ENCODE peak calls at places on chromosomes 2 and 18, in five cellular contexts. T is HEK293T, G is GM12878, A is HepG2, C is H1. W is an unnamed sample.

GRCh38 chr2:128450211-128451015 is 131.7 kb upstream of the HS6ST1 start:
- DNase-seq in T (no peak), G (no peak), A (no peak), C (peak), W (no peak)

GRCh38 chr2:174145827-174146226 is 102.5 kb downstream of the OLA1 start:
- DNase-seq in T (peak), G (no peak), A (peak), C (no peak), W (no peak)

GRCh38 chr2:120511546-120512320 is 165.8 kb downstream of the INHBB start:
- DNase-seq in T (no peak), G (no peak), A (no peak), C (no peak), W (no peak)

GRCh38 chr2:119224391-119224972 is 848 bp downstream of the STEAP3 start:
- DNase-seq in T (no peak), G (no peak), A (no peak), C (no peak), W (no peak)

GRCh38 chr2:9207641-9208301 is 1.2 kb downstream of the ASAP2 start:
- DNase-seq in T (peak), G (no peak), A (no peak), C (peak), W (no peak)

GRCh38 chr2:3042601-3043585 is 334.7 kb downstream of the EIPR1 start:
- DNase-seq in T (no peak), G (no peak), A (no peak), C (no peak), W (no peak)

GRCh38 chr18:58161659-58162058 is 117.6 kb downstream of the NEDD4L start:
- DNase-seq in T (peak), G (no peak), A (no peak), C (no peak), W (no peak)

GRCh38 chr2:176419591-176420071 is 150.4 kb downstream of the MTX2 start:
- DNase-seq in T (no peak), G (no peak), A (no peak), C (no peak), W (no peak)

GRCh38 chr2:230886207-230886606 is 21.5 kb downstream of the ITM2C start:
- DNase-seq in T (no peak), G (no peak), A (no peak), C (no peak), W (no peak)

GRCh38 chr2:97951155-97951670 is 44.5 kb downstream of the TMEM131 start:
- DNase-seq in T (no peak), G (no peak), A (no peak), C (no peak), W (no peak)

GRCh38 chr2:207163053-207163814 is 2.5 kb downstream of the KLF7 start:
- DNase-seq in T (no peak), G (no peak), A (peak), C (no peak), W (no peak)

GRCh38 chr2:173271825-173272224 is 82.8 kb upstream of the CDCA7 start:
- DNase-seq in T (no peak), G (no peak), A (no peak), C (no peak), W (no peak)

GRCh38 chr2:109609352-109610024 is 4.3 kb downstream of the SEPTIN10 start:
- DNase-seq in T (no peak), G (no peak), A (no peak), C (no peak), W (no peak)

GRCh38 chr18:62660741-62661140 is 54.6 kb upstream of the PHLPP1 start:
- DNase-seq in T (no peak), G (no peak), A (no peak), C (no peak), W (no peak)

GRCh38 chr2:219469186-219469724 is 29.4 kb upstream of the GMPPA start:
- DNase-seq in T (no peak), G (no peak), A (peak), C (no peak), W (no peak)

GRCh38 chr2:53104263-53104662 is 663.3 kb upstream of the CHAC2 start:
- DNase-seq in T (no peak), G (no peak), A (peak), C (no peak), W (peak)

GRCh38 chr2:72864500-72864899 is 22.7 kb upstream of the SPR start:
- DNase-seq in T (no peak), G (no peak), A (no peak), C (no peak), W (no peak)

GRCh38 chr2:165474621-165475269 is 5.2 kb downstream of the CSRNP3 start:
- DNase-seq in T (no peak), G (no peak), A (no peak), C (no peak), W (no peak)

GRCh38 chr2:174003635-174004310 is 38.6 kb upstream of the SP3 start:
- DNase-seq in T (no peak), G (no peak), A (peak), C (no peak), W (no peak)

GRCh38 chr18:37156330-37156942 is 327.5 kb downstream of the KIAA1328 start:
- DNase-seq in T (no peak), G (no peak), A (no peak), C (no peak), W (no peak)

GRCh38 chr18:62781893-62782292 is 66.6 kb downstream of the PHLPP1 start:
- DNase-seq in T (no peak), G (no peak), A (peak), C (no peak), W (no peak)

GRCh38 chr2:85996591-85996990 is 107.8 kb upstream of the ST3GAL5 start:
- DNase-seq in T (no peak), G (no peak), A (no peak), C (no peak), W (no peak)

GRCh38 chr2:43461461-43462073 is 134.3 kb downstream of the THADA start:
- DNase-seq in T (no peak), G (peak), A (no peak), C (no peak), W (no peak)

GRCh38 chr18:76405761-76406356 is 89.2 kb downstream of the ZNF516 start:
- DNase-seq in T (peak), G (no peak), A (peak), C (peak), W (peak)

GRCh38 chr18:71011389-71011788 is 722.5 kb downstream of the SOCS6 start:
- DNase-seq in T (no peak), G (peak), A (no peak), C (no peak), W (no peak)

GRCh38 chr2:37324786-37325624 is at the start of gene PRKD3:
- DNase-seq in T (peak), G (no peak), A (peak), C (peak), W (no peak)

GRCh38 chr2:109336296-109336695 is 207.3 kb downstream of the SH3RF3 start:
- DNase-seq in T (no peak), G (no peak), A (no peak), C (no peak), W (no peak)

GRCh38 chr2:85396531-85397470 is 13.4 kb downstream of the CAPG start:
- DNase-seq in T (no peak), G (no peak), A (no peak), C (no peak), W (no peak)

GRCh38 chr2:200286578-200286977 is 19.9 kb upstream of the SPATS2L start:
- DNase-seq in T (no peak), G (no peak), A (no peak), C (no peak), W (no peak)

GRCh38 chr2:54417577-54417976 is 38.5 kb upstream of the SPTBN1 start:
- DNase-seq in T (no peak), G (no peak), A (no peak), C (no peak), W (no peak)

GRCh38 chr18:64142904-64143303 is 6.0 kb downstream of the LINC00305 start:
- DNase-seq in T (no peak), G (no peak), A (no peak), C (no peak), W (no peak)

GRCh38 chr18:43662657-43663056 is 385.4 kb upstream of the SYT4 start:
- DNase-seq in T (no peak), G (no peak), A (no peak), C (no peak), W (no peak)

GRCh38 chr2:59936031-59936430 is 617.4 kb downstream of the BCL11A start:
- DNase-seq in T (no peak), G (no peak), A (no peak), C (no peak), W (no peak)

GRCh38 chr2:100390001-100390940 is 27.2 kb downstream of the CHST10 start:
- DNase-seq in T (no peak), G (no peak), A (no peak), C (no peak), W (no peak)

GRCh38 chr2:32264422-32265149 is at the start of gene NLRC4:
- DNase-seq in T (no peak), G (no peak), A (no peak), C (no peak), W (no peak)
- TF ChIP-seq SUZ12 in T (no peak), G (no peak), A (no peak), C (no peak), W (no peak)

GRCh38 chr2:1509271-1509995 is 96.2 kb downstream of the TPO start:
- DNase-seq in T (no peak), G (no peak), A (no peak), C (no peak), W (no peak)
- TF ChIP-seq SUZ12 in T (no peak), G (no peak), A (no peak), C (no peak), W (no peak)

GRCh38 chr18:681985-682384 is 24.5 kb downstream of the TYMS start:
- DNase-seq in T (no peak), G (no peak), A (no peak), C (no peak), W (no peak)
- TF ChIP-seq SUZ12 in T (no peak), G (no peak), A (no peak), C (no peak), W (no peak)

GRCh38 chr2:33241581-33241980 is 234.9 kb upstream of the RASGRP3 start:
- DNase-seq in T (no peak), G (no peak), A (no peak), C (no peak), W (no peak)
- TF ChIP-seq SUZ12 in T (no peak), G (no peak), A (no peak), C (no peak), W (no peak)

GRCh38 chr2:105038383-105039061 is 653 bp downstream of the MRPS9 start:
- DNase-seq in T (no peak), G (no peak), A (no peak), C (no peak), W (peak)
- TF ChIP-seq SUZ12 in T (no peak), G (no peak), A (no peak), C (no peak), W (no peak)

GRCh38 chr2:66456183-66457041 is 21.5 kb downstream of the MEIS1 start:
- DNase-seq in T (no peak), G (no peak), A (no peak), C (no peak), W (no peak)
- TF ChIP-seq SUZ12 in T (no peak), G (no peak), A (no peak), C (no peak), W (no peak)

GRCh38 chr18:49234984-49235383 is 225.5 kb downstream of the DYM start:
- DNase-seq in T (no peak), G (no peak), A (no peak), C (no peak), W (no peak)

GRCh38 chr18:49237031-49237430 is 223.4 kb downstream of the DYM start:
- DNase-seq in T (no peak), G (no peak), A (no peak), C (no peak), W (no peak)

GRCh38 chr18:49243391-49243790 is 217.1 kb downstream of the DYM start:
- DNase-seq in T (no peak), G (no peak), A (no peak), C (no peak), W (no peak)

GRCh38 chr18:49241852-49242251 is 218.6 kb downstream of the DYM start:
- DNase-seq in T (no peak), G (no peak), A (no peak), C (no peak), W (no peak)

DNA sequence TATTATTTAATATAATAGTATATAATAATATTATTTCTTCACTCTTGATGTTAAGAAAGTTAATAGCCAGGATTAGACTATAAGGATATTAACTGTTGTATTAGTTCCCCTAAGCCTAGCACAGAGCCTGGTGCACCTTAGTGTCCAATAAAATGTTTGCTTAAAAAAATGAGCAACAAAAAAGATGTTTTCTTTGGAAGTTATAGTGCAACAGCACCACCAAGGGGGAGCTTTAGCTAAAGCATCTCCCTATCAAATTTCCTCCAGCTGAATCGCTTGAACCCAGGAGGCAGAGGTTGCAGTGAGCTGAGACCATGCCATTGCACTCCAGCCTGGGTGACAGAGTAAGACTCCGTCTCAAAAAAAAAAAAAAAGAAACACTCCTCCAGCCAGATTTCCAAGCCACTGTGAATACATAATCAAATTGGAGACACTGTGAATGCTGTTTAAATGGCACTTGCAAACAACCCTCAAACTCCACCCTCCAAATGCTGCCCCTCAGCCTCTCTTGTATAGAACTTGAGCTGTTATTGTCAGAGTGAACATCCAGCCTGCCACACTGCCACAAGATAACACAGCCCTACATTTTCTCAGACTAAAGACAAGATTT is 221.9 kb downstream of the DYM start:
- DNase-seq in T (peak), G (no peak), A (peak), C (no peak), W (no peak)
- TF ChIP-seq SUZ12 in T (no peak), G (no peak), A (no peak), C (no peak), W (no peak)